ENCODE peak calls at places on chromosomes 4 and X, in five cellular contexts. One of them, this sample, is unnamed.
A peak's percentile ranks its signal among the peaks of the same experiment; 100 is the strongest.

GRCh38 chr4:24508541-24508940 is 75.8 kb downstream of the DHX15 start:
- DNase-seq in cardiac muscle cell: no peak
- DNase-seq in tibial nerve: no peak
- DNase-seq in BJ: no peak
- DNase-seq in H9: no peak
- DNase-seq in this sample: no peak

GRCh38 chrX:139738581-139738980 is 30.6 kb upstream of the MCF2 start:
- DNase-seq in cardiac muscle cell: no peak
- DNase-seq in tibial nerve: no peak
- DNase-seq in BJ: no peak
- DNase-seq in H9: no peak
- DNase-seq in this sample: no peak

GRCh38 chr4:25320374-25321172 is 8.0 kb downstream of the ZCCHC4 start:
- DNase-seq in cardiac muscle cell: no peak
- DNase-seq in tibial nerve: no peak
- DNase-seq in BJ: peak; percentile 44
- DNase-seq in H9: no peak
- DNase-seq in this sample: peak; percentile 86

GRCh38 chrX:56231706-56232105 is 450 bp upstream of the KLF8 start:
- DNase-seq in cardiac muscle cell: peak; percentile 2
- DNase-seq in tibial nerve: no peak
- DNase-seq in BJ: no peak
- DNase-seq in H9: peak; percentile 28
- DNase-seq in this sample: no peak

GRCh38 chr4:8351931-8352367 is 82.4 kb downstream of the HTRA3 start:
- DNase-seq in cardiac muscle cell: no peak
- DNase-seq in tibial nerve: peak; percentile 38
- DNase-seq in BJ: no peak
- DNase-seq in H9: no peak
- DNase-seq in this sample: peak; percentile 83

GRCh38 chr4:149911995-149912394 is 96.4 kb upstream of the IQCM start:
- DNase-seq in cardiac muscle cell: no peak
- DNase-seq in tibial nerve: no peak
- DNase-seq in BJ: no peak
- DNase-seq in H9: no peak
- DNase-seq in this sample: no peak

GRCh38 chr4:11223261-11223660 is 205.4 kb downstream of the HS3ST1 start:
- DNase-seq in cardiac muscle cell: no peak
- DNase-seq in tibial nerve: no peak
- DNase-seq in BJ: no peak
- DNase-seq in H9: no peak
- DNase-seq in this sample: no peak

GRCh38 chr4:19224820-19225219 is 1026.9 kb upstream of the SLIT2 start:
- DNase-seq in cardiac muscle cell: peak; percentile 52
- DNase-seq in tibial nerve: no peak
- DNase-seq in BJ: no peak
- DNase-seq in H9: no peak
- DNase-seq in this sample: no peak

GRCh38 chrX:136584545-136584944 is 52.5 kb downstream of the VGLL1 start:
- DNase-seq in cardiac muscle cell: no peak
- DNase-seq in tibial nerve: no peak
- DNase-seq in BJ: no peak
- DNase-seq in H9: no peak
- DNase-seq in this sample: no peak

GRCh38 chrX:20973038-20973437 is 401.2 kb upstream of the CNKSR2 start:
- DNase-seq in cardiac muscle cell: no peak
- DNase-seq in tibial nerve: no peak
- DNase-seq in BJ: no peak
- DNase-seq in H9: no peak
- DNase-seq in this sample: peak; percentile 30

GRCh38 chr4:147639388-147639787 is 22.2 kb downstream of the TMEM184C start:
- DNase-seq in cardiac muscle cell: no peak
- DNase-seq in tibial nerve: no peak
- DNase-seq in BJ: no peak
- DNase-seq in H9: no peak
- DNase-seq in this sample: no peak

DNA sequence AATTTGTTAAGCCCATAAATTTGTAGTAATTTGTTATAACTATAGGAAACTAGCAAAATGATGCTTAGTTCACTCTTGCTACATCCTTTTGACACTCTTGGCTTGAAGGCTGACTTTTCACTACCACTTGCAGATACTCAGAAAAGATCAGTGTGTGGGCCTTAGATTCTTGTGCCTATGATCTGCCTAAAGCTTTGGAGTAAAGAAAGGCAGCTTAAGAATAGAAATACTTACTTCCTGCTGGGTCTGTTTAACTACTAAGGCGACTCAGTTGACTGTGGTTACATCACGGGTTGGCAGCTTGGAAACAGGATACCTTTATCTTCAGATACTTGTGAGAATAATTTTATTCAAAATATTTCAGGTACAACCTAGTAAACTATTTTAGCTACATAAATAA is 201.4 kb upstream of the FMR1 start:
- DNase-seq in cardiac muscle cell: no peak
- DNase-seq in tibial nerve: no peak
- DNase-seq in BJ: no peak
- DNase-seq in H9: no peak
- DNase-seq in this sample: no peak
- H3K27me3 ChIP-seq in cardiac muscle cell: no peaks in the 10 kb centered on the region
- H3K27me3 ChIP-seq in tibial nerve: no peaks in the 10 kb centered on the region
- H3K27me3 ChIP-seq in BJ: no peaks in the 10 kb centered on the region
- H3K27me3 ChIP-seq in H9: peaks cover 2% of the 10 kb centered on the region
- H3K27me3 ChIP-seq in this sample: no peaks in the 10 kb centered on the region

DNA sequence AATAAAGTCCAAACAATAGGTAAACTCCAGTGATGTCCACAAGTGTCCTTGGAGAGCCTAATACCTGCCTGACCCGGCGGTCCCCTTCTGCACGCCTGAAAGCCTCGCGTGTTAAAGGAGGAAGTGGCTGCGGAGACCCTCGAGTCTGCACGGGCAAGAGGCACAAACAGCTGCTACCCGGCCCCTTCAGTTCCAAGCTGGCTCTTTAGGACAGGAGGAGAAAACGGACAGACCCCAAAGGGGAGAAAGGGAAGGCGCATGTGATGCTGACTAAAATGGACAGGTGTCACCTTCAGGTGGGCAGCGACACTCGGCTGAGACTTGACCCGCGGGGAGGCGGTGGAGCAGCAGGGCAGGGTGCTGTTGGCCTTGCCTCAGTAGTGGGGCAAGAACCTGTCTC is 102.7 kb upstream of the TENM3 start:
- DNase-seq in cardiac muscle cell: no peak
- DNase-seq in tibial nerve: no peak
- DNase-seq in BJ: no peak
- DNase-seq in H9: peak; percentile 32
- DNase-seq in this sample: no peak
- H3K27me3 ChIP-seq in cardiac muscle cell: peaks cover 85% of the 10 kb centered on the region
- H3K27me3 ChIP-seq in tibial nerve: peaks cover 38% of the 10 kb centered on the region
- H3K27me3 ChIP-seq in BJ: peaks cover 1% of the 10 kb centered on the region
- H3K27me3 ChIP-seq in H9: peaks cover 4% of the 10 kb centered on the region
- H3K27me3 ChIP-seq in this sample: no peaks in the 10 kb centered on the region

GRCh38 chrX:111829345-111829744 is 46.6 kb upstream of the TRPC5OS start:
- DNase-seq in cardiac muscle cell: no peak
- DNase-seq in tibial nerve: no peak
- DNase-seq in BJ: no peak
- DNase-seq in H9: no peak
- DNase-seq in this sample: no peak
- H3K27me3 ChIP-seq in cardiac muscle cell: no peaks in the 10 kb centered on the region
- H3K27me3 ChIP-seq in tibial nerve: peaks cover 32% of the 10 kb centered on the region
- H3K27me3 ChIP-seq in BJ: no peaks in the 10 kb centered on the region
- H3K27me3 ChIP-seq in H9: no peaks in the 10 kb centered on the region
- H3K27me3 ChIP-seq in this sample: peaks cover 7% of the 10 kb centered on the region

GRCh38 chrX:119756926-119757635 is 1.3 kb upstream of the SOWAHD start:
- DNase-seq in cardiac muscle cell: no peak
- DNase-seq in tibial nerve: no peak
- DNase-seq in BJ: no peak
- DNase-seq in H9: peak; percentile 36
- DNase-seq in this sample: peak; percentile 63
- H3K27me3 ChIP-seq in cardiac muscle cell: peaks cover 24% of the 10 kb centered on the region
- H3K27me3 ChIP-seq in tibial nerve: peaks cover 25% of the 10 kb centered on the region
- H3K27me3 ChIP-seq in BJ: no peaks in the 10 kb centered on the region
- H3K27me3 ChIP-seq in H9: no peaks in the 10 kb centered on the region
- H3K27me3 ChIP-seq in this sample: no peaks in the 10 kb centered on the region

GRCh38 chr4:13837228-13837627 is 209.7 kb upstream of the BOD1L1 start:
- DNase-seq in cardiac muscle cell: no peak
- DNase-seq in tibial nerve: no peak
- DNase-seq in BJ: no peak
- DNase-seq in H9: no peak
- DNase-seq in this sample: no peak
- H3K27me3 ChIP-seq in cardiac muscle cell: no peaks in the 10 kb centered on the region
- H3K27me3 ChIP-seq in tibial nerve: no peaks in the 10 kb centered on the region
- H3K27me3 ChIP-seq in BJ: no peaks in the 10 kb centered on the region
- H3K27me3 ChIP-seq in H9: no peaks in the 10 kb centered on the region
- H3K27me3 ChIP-seq in this sample: no peaks in the 10 kb centered on the region

GRCh38 chrX:135528756-135529155 is 8.3 kb downstream of the INTS6L start:
- DNase-seq in cardiac muscle cell: no peak
- DNase-seq in tibial nerve: no peak
- DNase-seq in BJ: no peak
- DNase-seq in H9: no peak
- DNase-seq in this sample: no peak
- H3K27me3 ChIP-seq in cardiac muscle cell: no peaks in the 10 kb centered on the region
- H3K27me3 ChIP-seq in tibial nerve: peaks cover 9% of the 10 kb centered on the region
- H3K27me3 ChIP-seq in BJ: no peaks in the 10 kb centered on the region
- H3K27me3 ChIP-seq in H9: no peaks in the 10 kb centered on the region
- H3K27me3 ChIP-seq in this sample: no peaks in the 10 kb centered on the region